ENCODE peak calls at places on chromosomes 7 and 10, in five cellular contexts. N, L, D, H and P are unnamed samples.

GRCh38 chr7:149855368-149856305 is 17.5 kb downstream of the ZNF862 start:
- DNase-seq in N (peak), L (no peak), D (peak), H (peak), P (no peak)

GRCh38 chr7:42494199-42494710 is 257.2 kb upstream of the GLI3 start:
- DNase-seq in N (no peak), L (no peak), D (no peak), H (no peak), P (no peak)

GRCh38 chr7:25048444-25048834 is 68.5 kb upstream of the OSBPL3 start:
- DNase-seq in N (no peak), L (no peak), D (no peak), H (no peak), P (peak)

GRCh38 chr10:55310143-55310542 is 509.1 kb upstream of the PCDH15 start:
- DNase-seq in N (no peak), L (no peak), D (no peak), H (no peak), P (no peak)

GRCh38 chr10:122460891-122461293 is 461 bp upstream of the HTRA1 start:
- DNase-seq in N (no peak), L (no peak), D (no peak), H (peak), P (no peak)

GRCh38 chr7:105230486-105230885 is 158.2 kb downstream of the SRPK2 start:
- DNase-seq in N (no peak), L (no peak), D (no peak), H (no peak), P (no peak)

GRCh38 chr10:20254497-20254896 is 438.3 kb downstream of the PLXDC2 start:
- DNase-seq in N (no peak), L (no peak), D (no peak), H (no peak), P (no peak)

GRCh38 chr10:21524526-21525366 is 736 bp downstream of the SKIDA1 start:
- DNase-seq in N (peak), L (no peak), D (no peak), H (peak), P (peak)

GRCh38 chr10:30359373-30360206 is 10.5 kb upstream of the MTPAP start:
- DNase-seq in N (peak), L (peak), D (no peak), H (peak), P (peak)

GRCh38 chr10:87952612-87953011 is 89.2 kb downstream of the PTEN start:
- DNase-seq in N (no peak), L (no peak), D (no peak), H (no peak), P (no peak)

GRCh38 chr7:70812511-70812910 is 319.4 kb upstream of the GALNT17 start:
- DNase-seq in N (peak), L (no peak), D (peak), H (no peak), P (no peak)

GRCh38 chr10:132617781-132618052 is 80.1 kb downstream of the INPP5A start:
- DNase-seq in N (no peak), L (no peak), D (no peak), H (no peak), P (no peak)
- TF ChIP-seq EZH2 in N (no peak), L (no peak), D (no peak), H (no peak), P (no peak)

GRCh38 chr7:152989889-152990380 is 230.4 kb downstream of the ACTR3B start:
- DNase-seq in N (peak), L (no peak), D (no peak), H (no peak), P (no peak)
- H3K9ac ChIP-seq in N (no peak), L (no peak), D (no peak), H (no peak), P (no peak)

GRCh38 chr7:1227814-1228534 is 4.7 kb upstream of the UNCX start:
- DNase-seq in N (peak), L (no peak), D (peak), H (no peak), P (peak)

GRCh38 chr7:1224093-1224702 is 8.5 kb upstream of the UNCX start:
- DNase-seq in N (peak), L (no peak), D (no peak), H (peak), P (no peak)

GRCh38 chr7:1225462-1226154 is 7.1 kb upstream of the UNCX start:
- DNase-seq in N (peak), L (no peak), D (no peak), H (peak), P (peak)

GRCh38 chr7:1227071-1227804 is 5.4 kb upstream of the UNCX start:
- DNase-seq in N (peak), L (no peak), D (no peak), H (no peak), P (peak)

GRCh38 chr7:1226155-1226901 is 6.3 kb upstream of the UNCX start:
- DNase-seq in N (peak), L (no peak), D (no peak), H (no peak), P (no peak)
- TF ChIP-seq EZH2 in N (peak), L (no peak), D (no peak), H (peak), P (peak)

GRCh38 chr10:129517680-129518057 is 50.6 kb downstream of the MGMT start:
- DNase-seq in N (no peak), L (no peak), D (no peak), H (no peak), P (no peak)
- H3K9ac ChIP-seq in N (no peak), L (no peak), D (no peak), H (no peak), P (no peak)

DNA sequence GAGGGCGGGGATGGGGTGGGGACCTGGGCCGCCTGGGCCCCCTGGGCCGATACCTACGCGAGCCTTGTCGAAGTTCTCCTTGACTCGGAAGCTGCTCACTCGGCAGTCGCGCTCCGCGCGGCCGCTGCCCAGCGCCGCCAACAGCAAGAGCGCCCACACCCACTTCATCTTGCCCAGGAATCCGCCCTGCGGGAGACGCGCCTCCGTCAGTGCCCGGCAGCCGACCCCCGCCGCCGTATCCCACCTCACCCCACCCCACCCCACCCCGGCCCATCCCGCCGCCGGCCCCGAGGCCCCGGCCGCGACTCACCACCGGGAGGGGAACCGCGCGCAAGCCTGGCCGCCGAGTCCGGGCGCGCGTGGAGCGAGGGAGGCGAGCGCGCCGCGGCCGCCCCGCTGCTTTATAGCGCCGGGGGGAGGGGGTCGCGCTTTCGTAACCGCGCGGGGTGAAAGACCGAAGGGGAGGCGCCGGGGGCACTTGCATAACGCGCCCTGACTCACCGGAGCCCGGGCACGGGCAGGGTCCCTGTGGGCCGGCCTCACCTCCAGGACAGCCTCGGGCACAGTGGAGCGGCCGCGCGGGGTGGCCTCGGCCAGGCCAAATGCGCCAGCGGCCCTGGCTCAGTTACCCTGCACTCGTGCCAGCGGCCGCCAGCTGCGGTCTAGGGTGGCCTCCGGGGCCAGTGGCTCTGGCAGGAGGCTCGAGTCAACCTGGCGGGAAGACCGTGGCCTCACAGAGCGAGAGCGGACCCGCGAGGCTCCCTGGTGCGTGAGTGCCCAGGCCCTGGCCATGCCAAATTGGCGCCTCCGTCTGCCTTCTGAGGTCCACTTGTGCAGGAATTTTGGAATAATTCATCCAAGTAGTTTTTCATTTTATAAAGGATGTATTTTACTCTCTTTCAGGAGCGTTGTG is at the start of gene RBP4:
- DNase-seq in N (peak), L (no peak), D (no peak), H (peak), P (peak)
- TF ChIP-seq EZH2 in N (peak), L (no peak), D (no peak), H (no peak), P (peak)

GRCh38 chr10:33818343-33818742 is 483.9 kb upstream of the NRP1 start:
- DNase-seq in N (no peak), L (no peak), D (no peak), H (no peak), P (no peak)

GRCh38 chr10:33820531-33820930 is 486.1 kb upstream of the NRP1 start:
- DNase-seq in N (peak), L (no peak), D (no peak), H (no peak), P (no peak)

GRCh38 chr10:33817647-33818046 is 483.2 kb upstream of the NRP1 start:
- DNase-seq in N (no peak), L (no peak), D (no peak), H (no peak), P (no peak)

GRCh38 chr10:33815776-33816175 is 481.3 kb upstream of the NRP1 start:
- DNase-seq in N (no peak), L (no peak), D (no peak), H (no peak), P (no peak)

DNA sequence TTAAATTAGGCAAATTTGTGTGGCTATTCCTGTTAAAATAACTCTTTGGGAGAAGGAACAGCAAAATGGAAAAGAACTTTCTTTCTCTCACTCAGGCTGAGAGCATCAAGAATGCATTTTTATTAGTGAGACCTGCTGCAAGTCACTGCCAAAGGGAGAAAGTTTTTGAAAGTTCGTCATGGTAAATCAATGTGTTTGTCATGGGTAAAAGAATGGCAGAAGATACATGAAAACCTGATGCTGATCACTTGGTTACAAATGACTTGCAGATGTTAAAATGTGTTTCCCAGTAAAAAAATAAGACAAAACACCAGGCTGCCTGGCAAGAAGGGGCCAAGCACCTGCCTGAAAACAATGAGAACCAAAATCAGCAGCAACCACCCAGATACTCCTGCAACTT is 484.7 kb upstream of the NRP1 start:
- DNase-seq in N (no peak), L (no peak), D (peak), H (peak), P (no peak)
- H3K9ac ChIP-seq in N (no peak), L (no peak), D (no peak), H (no peak), P (no peak)